ENCODE peak calls at places on chromosomes 1 and 21, in four cellular contexts. I, K, M and N are unnamed samples. For H3K27me3, the result is how much of the 10 kb centered on the place peaks cover.

GRCh38 chr1:227257964-227258363 is 60.3 kb downstream of the CDC42BPA start:
- DNase-seq in I (no peak), K (no peak), M (no peak), N (no peak)

GRCh38 chr1:91613594-91613993 is 112.9 kb downstream of the CDC7 start:
- DNase-seq in I (no peak), K (peak), M (no peak), N (no peak)

GRCh38 chr21:44279621-44280260 is 5.9 kb upstream of the AIRE start:
- DNase-seq in I (no peak), K (no peak), M (no peak), N (peak)

GRCh38 chr21:44335266-44336059 is 3.7 kb downstream of the CFAP410 start:
- DNase-seq in I (no peak), K (no peak), M (no peak), N (no peak)

GRCh38 chr21:35395728-35396127 is 346.6 kb upstream of the RUNX1 start:
- DNase-seq in I (no peak), K (peak), M (no peak), N (no peak)

GRCh38 chr1:32903991-32904776 is 3.0 kb upstream of the TMEM54 start:
- DNase-seq in I (no peak), K (no peak), M (no peak), N (no peak)

GRCh38 chr21:24204641-24205040 is 1402.6 kb downstream of the MRPL39 start:
- DNase-seq in I (no peak), K (no peak), M (no peak), N (no peak)

GRCh38 chr21:43718872-43719747 is at the start of gene PDXK:
- DNase-seq in I (peak), K (peak), M (peak), N (peak)

GRCh38 chr1:60173006-60173405 is 99.4 kb upstream of the C1orf87 start:
- DNase-seq in I (no peak), K (no peak), M (no peak), N (no peak)

GRCh38 chr1:186793582-186793927 is 35.2 kb upstream of the PLA2G4A start:
- DNase-seq in I (no peak), K (no peak), M (no peak), N (no peak)

GRCh38 chr1:221478050-221478949 is 263.6 kb downstream of the DUSP10 start:
- DNase-seq in I (peak), K (peak), M (peak), N (peak)

GRCh38 chr1:51966559-51966958 is 23.9 kb downstream of the RAB3B start:
- DNase-seq in I (no peak), K (no peak), M (no peak), N (no peak)

GRCh38 chr1:96581786-96582185 is 139.8 kb upstream of the PTBP2 start:
- DNase-seq in I (no peak), K (no peak), M (no peak), N (no peak)

GRCh38 chr1:203316626-203317093 is 11.3 kb downstream of the BTG2 start:
- DNase-seq in I (no peak), K (no peak), M (no peak), N (no peak)

GRCh38 chr21:39422468-39423241 is 22.9 kb downstream of the LCA5L start:
- DNase-seq in I (no peak), K (no peak), M (no peak), N (no peak)

GRCh38 chr1:116817582-116818064 is 63.4 kb downstream of the CD2 start:
- DNase-seq in I (no peak), K (peak), M (no peak), N (no peak)

GRCh38 chr1:186404454-186405051 is 28.9 kb downstream of the ODR4 start:
- DNase-seq in I (no peak), K (peak), M (no peak), N (no peak)

GRCh38 chr21:41233913-41234312 is 66.0 kb downstream of the BACE2 start:
- DNase-seq in I (no peak), K (no peak), M (no peak), N (no peak)

GRCh38 chr21:29538115-29538514 is 239.4 kb downstream of the BACH1 start:
- DNase-seq in I (no peak), K (peak), M (no peak), N (no peak)
- H3K27ac ChIP-seq in I (no peak), K (no peak), M (no peak), N (no peak)

GRCh38 chr1:170533331-170533730 is 1.4 kb downstream of the GORAB start:
- DNase-seq in I (no peak), K (peak), M (no peak), N (no peak)
- H3K4me3 ChIP-seq in I (peak), K (peak), M (peak), N (peak)

DNA sequence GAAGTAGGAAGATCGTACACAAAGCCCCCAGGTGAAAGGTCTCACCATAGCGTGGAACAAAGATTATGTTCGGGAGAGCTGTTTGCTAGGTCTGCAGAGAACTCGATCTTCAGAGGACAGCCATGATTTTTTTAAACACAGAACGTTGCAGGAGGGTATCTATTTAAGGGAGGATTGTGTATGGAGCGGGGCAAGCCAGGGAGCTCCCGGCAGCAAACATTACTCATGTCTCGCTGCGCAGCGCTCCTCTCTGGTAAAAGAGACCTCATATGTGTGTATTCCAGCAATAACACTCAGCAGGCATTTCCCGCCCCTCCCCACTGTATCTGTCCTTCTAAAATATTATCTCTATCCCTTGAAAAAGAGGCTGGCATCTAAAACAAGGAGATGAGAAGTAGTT is 2.7 kb downstream of the GLIS1 start:
- DNase-seq in I (no peak), K (no peak), M (no peak), N (no peak)
- H3K27me3 ChIP-seq in I (half or more), K (under half), M (under half), N (under half)

DNA sequence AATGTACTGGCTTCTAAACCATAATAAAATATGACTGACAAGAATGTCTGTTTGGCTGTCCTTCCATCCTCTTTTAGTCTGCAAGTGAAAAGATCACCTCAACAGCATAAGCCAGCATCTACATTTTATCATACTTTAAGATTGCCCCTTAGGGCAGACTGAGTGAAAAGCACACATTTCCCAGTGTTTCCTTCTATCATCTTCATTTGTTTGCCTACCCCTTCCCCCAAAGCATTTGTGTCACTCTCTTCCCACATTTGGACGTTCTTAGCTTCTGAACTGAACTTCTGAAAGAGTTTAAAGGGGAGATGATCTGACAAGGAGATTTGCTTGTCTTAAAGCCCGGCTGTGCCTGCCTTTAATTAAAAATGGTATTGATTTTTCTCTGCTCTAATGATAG is 322.2 kb downstream of the SPATA17 start:
- DNase-seq in I (no peak), K (no peak), M (no peak), N (no peak)
- H3K27ac ChIP-seq in I (no peak), K (no peak), M (no peak), N (no peak)

DNA sequence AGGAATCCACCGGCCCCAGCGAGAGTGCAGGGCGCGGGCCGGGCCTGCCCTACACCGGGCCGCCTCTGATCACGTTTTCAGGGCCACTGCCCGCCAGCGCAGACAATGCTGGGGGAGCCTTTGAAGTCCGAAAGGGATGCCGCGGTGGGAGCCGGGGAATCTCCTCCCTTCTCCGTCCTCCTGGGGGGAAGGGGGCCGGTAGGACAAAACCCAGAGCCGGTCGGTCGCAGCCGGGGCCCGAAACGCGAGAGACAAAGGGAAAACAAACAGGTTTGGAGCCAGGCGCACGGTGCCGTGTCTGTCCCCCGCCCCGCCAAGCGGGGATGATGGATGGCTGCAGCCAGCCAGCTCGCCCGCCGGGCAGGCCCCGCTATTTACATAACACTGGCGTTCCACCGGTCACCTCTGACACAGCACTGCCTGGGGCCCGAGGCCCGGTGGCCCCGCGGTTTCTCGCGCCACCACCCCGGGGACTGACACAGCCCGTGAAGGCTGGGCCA is 92.0 kb downstream of the CASZ1 start:
- DNase-seq in I (no peak), K (no peak), M (no peak), N (no peak)
- H3K4me3 ChIP-seq in I (no peak), K (no peak), M (no peak), N (no peak)

GRCh38 chr1:64499011-64499410 is 29.1 kb downstream of the CACHD1 start:
- DNase-seq in I (no peak), K (no peak), M (no peak), N (no peak)

GRCh38 chr1:64499966-64500365 is 30.0 kb downstream of the CACHD1 start:
- DNase-seq in I (no peak), K (no peak), M (no peak), N (no peak)

GRCh38 chr1:64494659-64495058 is 24.7 kb downstream of the CACHD1 start:
- DNase-seq in I (no peak), K (no peak), M (no peak), N (no peak)

GRCh38 chr1:64495878-64496277 is 25.9 kb downstream of the CACHD1 start:
- DNase-seq in I (no peak), K (no peak), M (no peak), N (no peak)

DNA sequence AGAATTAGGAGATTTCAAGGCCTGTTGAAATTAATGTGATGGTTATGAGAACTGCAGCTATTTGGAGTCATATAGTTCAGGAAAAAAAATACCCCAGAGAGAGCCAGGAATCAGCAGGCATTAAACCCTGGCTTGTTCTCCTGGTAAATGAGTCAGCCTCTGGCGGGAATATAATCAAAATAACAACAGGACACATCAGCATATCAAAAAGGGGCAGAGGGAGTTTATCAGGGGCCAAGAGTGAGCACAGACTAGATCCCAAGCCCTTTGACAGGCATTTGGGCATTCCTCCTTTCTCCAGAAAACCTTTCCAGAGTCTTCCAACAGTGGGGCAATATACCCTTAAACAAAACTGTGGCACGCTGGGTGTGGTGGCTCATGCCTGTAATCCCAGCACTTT is 27.6 kb downstream of the CACHD1 start:
- DNase-seq in I (no peak), K (peak), M (no peak), N (no peak)
- H3K27me3 ChIP-seq in I (under half), K (under half), M (under half), N (under half)

DNA sequence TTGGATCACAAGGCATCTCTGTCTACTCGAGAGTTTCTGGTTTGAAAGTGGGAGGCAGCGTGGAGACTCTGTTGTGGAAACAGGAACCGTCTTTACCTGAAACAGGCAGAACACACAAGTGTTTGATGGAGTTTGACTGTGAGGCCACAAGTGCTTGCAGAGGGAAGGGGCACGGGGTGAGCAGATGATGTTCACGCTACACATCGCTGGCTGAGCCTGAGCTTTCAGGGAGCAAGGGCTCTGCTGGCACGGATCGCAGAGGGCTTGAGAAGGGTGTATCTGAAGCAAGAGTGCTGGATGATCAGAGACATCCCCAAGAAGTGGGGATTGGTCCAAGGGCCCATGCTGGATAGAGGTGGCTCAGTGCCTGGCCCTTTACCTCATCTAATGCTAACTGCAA is 59.3 kb downstream of the IGSF21 start:
- DNase-seq in I (no peak), K (no peak), M (no peak), N (no peak)
- H3K27ac ChIP-seq in I (no peak), K (no peak), M (no peak), N (no peak)